ENCODE peak calls at places on chromosomes 12 and 14, in four cellular contexts. J is stimulated activated CD8-positive, alpha-beta memory T cell treated with anti-CD3 and anti-CD28 coated beads, Interleukin-4, amount 100 ng/mL, for 24 hours; L is neural progenitor cell; Y is kidney tubule cell. K is an unnamed sample.

GRCh38 chr14:68458840-68459469 is 333.9 kb downstream of the ZFP36L1 start:
- DNase-seq in J (no peak), L (peak; percentile 56), Y (peak; percentile 99), K (peak; percentile 89)

GRCh38 chr12:113299619-113300237 is 35.2 kb downstream of the SLC8B1 start:
- DNase-seq in J (no peak), L (peak; percentile 68), Y (peak; percentile 98), K (no peak)

GRCh38 chr12:95412826-95413311 is 61.1 kb upstream of the METAP2 start:
- DNase-seq in J (no peak), L (no peak), Y (peak; percentile 71), K (no peak)

GRCh38 chr12:74415633-74416032 is 122.0 kb upstream of the ATXN7L3B start:
- DNase-seq in J (no peak), L (peak; percentile 39), Y (peak; percentile 36), K (peak; percentile 68)

GRCh38 chr14:68140111-68140741 is 320.6 kb downstream of the RAD51B start:
- DNase-seq in J (no peak), L (peak; percentile 47), Y (peak; percentile 100), K (no peak)

GRCh38 chr12:104586325-104587048 is 129.7 kb downstream of the CHST11 start:
- DNase-seq in J (no peak), L (no peak), Y (peak; percentile 82), K (no peak)

GRCh38 chr14:68986926-68987652 is 8.0 kb upstream of the ACTN1 start:
- DNase-seq in J (no peak), L (no peak), Y (no peak), K (no peak)

GRCh38 chr14:34539407-34540180 is at the start of gene EAPP:
- DNase-seq in J (peak; percentile 91), L (peak; percentile 98), Y (peak; percentile 98), K (peak; percentile 99)

GRCh38 chr12:123942277-123942653 is 30.4 kb downstream of the CCDC92 start:
- DNase-seq in J (no peak), L (no peak), Y (peak; percentile 9), K (no peak)

GRCh38 chr14:58571256-58571655 is 66.5 kb upstream of the DACT1 start:
- DNase-seq in J (no peak), L (no peak), Y (no peak), K (no peak)

GRCh38 chr14:65961004-65961403 is 525.2 kb upstream of the CCDC196 start:
- DNase-seq in J (peak; percentile 70), L (peak; percentile 81), Y (peak; percentile 49), K (peak; percentile 48)

GRCh38 chr12:131136539-131136872 is 182.8 kb downstream of the ADGRD1 start:
- DNase-seq in J (no peak), L (no peak), Y (no peak), K (no peak)

GRCh38 chr14:67313153-67313552 is 46.5 kb downstream of the ATP6V1D start:
- DNase-seq in J (no peak), L (no peak), Y (no peak), K (peak; percentile 38)

GRCh38 chr12:116677202-116677651 is 60.6 kb downstream of the SPRING1 start:
- DNase-seq in J (no peak), L (no peak), Y (no peak), K (no peak)

GRCh38 chr14:71524321-71524982 is 407.8 kb upstream of the RGS6 start:
- DNase-seq in J (no peak), L (no peak), Y (peak; percentile 1), K (no peak)

GRCh38 chr14:36874396-36875138 is 212.9 kb downstream of the PAX9 start:
- DNase-seq in J (no peak), L (no peak), Y (peak; percentile 25), K (peak; percentile 39)

GRCh38 chr14:100862277-100862676 is 36.4 kb downstream of the MEG3 start:
- DNase-seq in J (no peak), L (no peak), Y (no peak), K (no peak)

GRCh38 chr14:38716871-38717270 is 386.2 kb downstream of the SEC23A start:
- DNase-seq in J (no peak), L (no peak), Y (peak; percentile 25), K (peak; percentile 60)

GRCh38 chr14:71933026-71933587 is 878 bp downstream of the RGS6 start:
- DNase-seq in J (no peak), L (peak; percentile 60), Y (peak; percentile 15), K (peak; percentile 48)

GRCh38 chr12:99053599-99054362 is 408.7 kb downstream of the APAF1 start:
- DNase-seq in J (no peak), L (no peak), Y (no peak), K (no peak)

GRCh38 chr14:29426083-29426482 is 501.6 kb downstream of the PRKD1 start:
- DNase-seq in J (no peak), L (no peak), Y (no peak), K (no peak)

GRCh38 chr12:115255257-115255656 is 571.3 kb upstream of the TBX3 start:
- DNase-seq in J (no peak), L (no peak), Y (no peak), K (no peak)

GRCh38 chr12:131794573-131794972 is 33.6 kb upstream of the MMP17 start:
- DNase-seq in J (no peak), L (no peak), Y (no peak), K (no peak)